ENCODE peak calls at places on chromosomes 7 and 10, in seven cellular contexts. I is progenitor cell of endocrine pancreas; D is activated CD8-positive, alpha-beta memory T cell treated with anti-CD3 and anti-CD28 coated beads for 1 hour; E is stimulated activated CD8-positive, alpha-beta memory T cell treated with anti-CD3 and anti-CD28 coated beads, Interleukin-2, amount 100 ng/mL, for 1 hour; U is AML-193; A is epithelial cell of esophagus; B is NCI-H2171 treated with DMSO at 0.1 percent for 48 hours. M is an unnamed sample.

GRCh38 chr10:266974-267425 is 131.7 kb downstream of the ZMYND11 start:
- DNase-seq in I (no peak), D (no peak), E (no peak), U (no peak), A (peak), B (no peak), M (no peak)

GRCh38 chr7:4931932-4932331 is 27.1 kb downstream of the MMD2 start:
- DNase-seq in I (peak), D (no peak), E (no peak), U (no peak), A (no peak), B (peak), M (no peak)

GRCh38 chr10:34922138-34922537 is 107.0 kb upstream of the PARD3 start:
- DNase-seq in I (no peak), D (no peak), E (no peak), U (no peak), A (peak), B (no peak), M (no peak)

GRCh38 chr10:23171232-23171876 is 20.8 kb upstream of the PTF1A start:
- DNase-seq in I (peak), D (no peak), E (no peak), U (no peak), A (peak), B (no peak), M (no peak)

GRCh38 chr7:151704284-151704968 is 172.5 kb downstream of the PRKAG2 start:
- DNase-seq in I (no peak), D (no peak), E (no peak), U (no peak), A (no peak), B (no peak), M (no peak)

GRCh38 chr10:55491712-55492111 is 690.7 kb upstream of the PCDH15 start:
- DNase-seq in I (no peak), D (no peak), E (no peak), U (no peak), A (no peak), B (no peak), M (no peak)

GRCh38 chr10:89158446-89158845 is 48.7 kb downstream of the CH25H start:
- DNase-seq in I (no peak), D (no peak), E (no peak), U (no peak), A (peak), B (no peak), M (no peak)

GRCh38 chr7:140512317-140513000 is 33.2 kb upstream of the MKRN1 start:
- DNase-seq in I (no peak), D (no peak), E (no peak), U (no peak), A (peak), B (peak), M (no peak)

GRCh38 chr10:3364768-3365480 is 192.3 kb upstream of the PITRM1 start:
- DNase-seq in I (no peak), D (no peak), E (no peak), U (no peak), A (no peak), B (no peak), M (no peak)

GRCh38 chr7:19690736-19691135 is 18.1 kb downstream of the POLR1F start:
- DNase-seq in I (no peak), D (no peak), E (no peak), U (no peak), A (no peak), B (no peak), M (no peak)